ENCODE peak calls at places on chromosomes 12 and 14, in nine cellular contexts. One of them, this sample, is unnamed.

GRCh38 chr12:132423251-132424117 is 66.5 kb upstream of the FBRSL1 start:
- DNase-seq in NCI-H345: no peak
- DNase-seq in NCI-H460: peak
- DNase-seq in HS-27A: no peak
- DNase-seq in ELR: no peak
- DNase-seq in naive thymus-derived CD8-positive, alpha-beta T cell: no peak
- DNase-seq in tibial nerve: no peak
- DNase-seq in EH: no peak
- DNase-seq in nephron progenitor cell: peak
- DNase-seq in this sample: peak

GRCh38 chr12:19643635-19644034 is 204.3 kb downstream of the AEBP2 start:
- DNase-seq in NCI-H345: peak
- DNase-seq in NCI-H460: peak
- DNase-seq in HS-27A: peak
- DNase-seq in ELR: peak
- DNase-seq in naive thymus-derived CD8-positive, alpha-beta T cell: no peak
- DNase-seq in tibial nerve: no peak
- DNase-seq in EH: peak
- DNase-seq in nephron progenitor cell: no peak
- DNase-seq in this sample: peak

GRCh38 chr14:104979758-104980591 is 1.8 kb upstream of the AHNAK2 start:
- DNase-seq in NCI-H345: no peak
- DNase-seq in NCI-H460: no peak
- DNase-seq in HS-27A: no peak
- DNase-seq in ELR: peak
- DNase-seq in naive thymus-derived CD8-positive, alpha-beta T cell: no peak
- DNase-seq in tibial nerve: no peak
- DNase-seq in EH: peak
- DNase-seq in nephron progenitor cell: no peak
- DNase-seq in this sample: no peak

GRCh38 chr12:124898200-124898950 is 16.1 kb downstream of the UBC start:
- DNase-seq in NCI-H345: peak
- DNase-seq in NCI-H460: peak
- DNase-seq in HS-27A: no peak
- DNase-seq in ELR: peak
- DNase-seq in naive thymus-derived CD8-positive, alpha-beta T cell: peak
- DNase-seq in tibial nerve: no peak
- DNase-seq in EH: peak
- DNase-seq in nephron progenitor cell: no peak
- DNase-seq in this sample: no peak

GRCh38 chr12:105204916-105205315 is 31.1 kb downstream of the APPL2 start:
- DNase-seq in NCI-H345: no peak
- DNase-seq in NCI-H460: no peak
- DNase-seq in HS-27A: no peak
- DNase-seq in ELR: peak
- DNase-seq in naive thymus-derived CD8-positive, alpha-beta T cell: no peak
- DNase-seq in tibial nerve: no peak
- DNase-seq in EH: peak
- DNase-seq in nephron progenitor cell: no peak
- DNase-seq in this sample: no peak

GRCh38 chr14:102277874-102278630 is 26.9 kb downstream of the MOK start:
- DNase-seq in NCI-H345: no peak
- DNase-seq in NCI-H460: no peak
- DNase-seq in HS-27A: no peak
- DNase-seq in ELR: no peak
- DNase-seq in naive thymus-derived CD8-positive, alpha-beta T cell: no peak
- DNase-seq in tibial nerve: no peak
- DNase-seq in EH: peak
- DNase-seq in nephron progenitor cell: no peak
- DNase-seq in this sample: no peak

GRCh38 chr14:102683399-102684275 is 91.2 kb downstream of the RCOR1 start:
- DNase-seq in NCI-H345: no peak
- DNase-seq in NCI-H460: no peak
- DNase-seq in HS-27A: no peak
- DNase-seq in ELR: no peak
- DNase-seq in naive thymus-derived CD8-positive, alpha-beta T cell: no peak
- DNase-seq in tibial nerve: no peak
- DNase-seq in EH: no peak
- DNase-seq in nephron progenitor cell: peak
- DNase-seq in this sample: peak

GRCh38 chr14:104555621-104556255 is 23.8 kb upstream of the C14orf180 start:
- DNase-seq in NCI-H345: no peak
- DNase-seq in NCI-H460: no peak
- DNase-seq in HS-27A: no peak
- DNase-seq in ELR: no peak
- DNase-seq in naive thymus-derived CD8-positive, alpha-beta T cell: peak
- DNase-seq in tibial nerve: no peak
- DNase-seq in EH: no peak
- DNase-seq in nephron progenitor cell: no peak
- DNase-seq in this sample: peak

GRCh38 chr14:92600318-92601053 is 86.9 kb downstream of the RIN3 start:
- DNase-seq in NCI-H345: no peak
- DNase-seq in NCI-H460: no peak
- DNase-seq in HS-27A: no peak
- DNase-seq in ELR: peak
- DNase-seq in naive thymus-derived CD8-positive, alpha-beta T cell: no peak
- DNase-seq in tibial nerve: no peak
- DNase-seq in EH: peak
- DNase-seq in nephron progenitor cell: no peak
- DNase-seq in this sample: no peak

GRCh38 chr12:106417926-106418910 is 60.7 kb downstream of the POLR3B start:
- DNase-seq in NCI-H345: no peak
- DNase-seq in NCI-H460: peak
- DNase-seq in HS-27A: peak
- DNase-seq in ELR: peak
- DNase-seq in naive thymus-derived CD8-positive, alpha-beta T cell: no peak
- DNase-seq in tibial nerve: no peak
- DNase-seq in EH: peak
- DNase-seq in nephron progenitor cell: no peak
- DNase-seq in this sample: no peak

GRCh38 chr12:88035907-88036289 is 6.7 kb upstream of the C12orf50 start:
- DNase-seq in NCI-H345: no peak
- DNase-seq in NCI-H460: peak
- DNase-seq in HS-27A: no peak
- DNase-seq in ELR: no peak
- DNase-seq in naive thymus-derived CD8-positive, alpha-beta T cell: no peak
- DNase-seq in tibial nerve: no peak
- DNase-seq in EH: no peak
- DNase-seq in nephron progenitor cell: no peak
- DNase-seq in this sample: no peak

GRCh38 chr14:36747411-36748184 is 85.9 kb downstream of the PAX9 start:
- DNase-seq in NCI-H345: no peak
- DNase-seq in NCI-H460: peak
- DNase-seq in HS-27A: peak
- DNase-seq in ELR: peak
- DNase-seq in naive thymus-derived CD8-positive, alpha-beta T cell: no peak
- DNase-seq in tibial nerve: no peak
- DNase-seq in EH: peak
- DNase-seq in nephron progenitor cell: no peak
- DNase-seq in this sample: no peak

GRCh38 chr14:78359581-78359980 is 189.4 kb downstream of the NRXN3 start:
- DNase-seq in NCI-H345: no peak
- DNase-seq in NCI-H460: no peak
- DNase-seq in HS-27A: no peak
- DNase-seq in ELR: no peak
- DNase-seq in naive thymus-derived CD8-positive, alpha-beta T cell: no peak
- DNase-seq in tibial nerve: no peak
- DNase-seq in EH: no peak
- DNase-seq in nephron progenitor cell: no peak
- DNase-seq in this sample: no peak

GRCh38 chr14:93106541-93107156 is 9.1 kb downstream of the ITPK1 start:
- DNase-seq in NCI-H345: no peak
- DNase-seq in NCI-H460: no peak
- DNase-seq in HS-27A: no peak
- DNase-seq in ELR: no peak
- DNase-seq in naive thymus-derived CD8-positive, alpha-beta T cell: no peak
- DNase-seq in tibial nerve: no peak
- DNase-seq in EH: no peak
- DNase-seq in nephron progenitor cell: no peak
- DNase-seq in this sample: no peak

GRCh38 chr12:5096241-5096880 is 52.7 kb downstream of the KCNA5 start:
- DNase-seq in NCI-H345: no peak
- DNase-seq in NCI-H460: no peak
- DNase-seq in HS-27A: peak
- DNase-seq in ELR: peak
- DNase-seq in naive thymus-derived CD8-positive, alpha-beta T cell: no peak
- DNase-seq in tibial nerve: no peak
- DNase-seq in EH: peak
- DNase-seq in nephron progenitor cell: no peak
- DNase-seq in this sample: no peak

GRCh38 chr12:32454866-32455265 is 55.5 kb downstream of the FGD4 start:
- DNase-seq in NCI-H345: no peak
- DNase-seq in NCI-H460: no peak
- DNase-seq in HS-27A: no peak
- DNase-seq in ELR: no peak
- DNase-seq in naive thymus-derived CD8-positive, alpha-beta T cell: no peak
- DNase-seq in tibial nerve: no peak
- DNase-seq in EH: no peak
- DNase-seq in nephron progenitor cell: no peak
- DNase-seq in this sample: peak

GRCh38 chr12:10304161-10304574 is 3.5 kb upstream of the KLRD1 start:
- DNase-seq in NCI-H345: no peak
- DNase-seq in NCI-H460: no peak
- DNase-seq in HS-27A: no peak
- DNase-seq in ELR: peak
- DNase-seq in naive thymus-derived CD8-positive, alpha-beta T cell: no peak
- DNase-seq in tibial nerve: no peak
- DNase-seq in EH: peak
- DNase-seq in nephron progenitor cell: no peak
- DNase-seq in this sample: no peak

GRCh38 chr14:28254768-28255167 is 511.8 kb upstream of the FOXG1 start:
- DNase-seq in NCI-H345: no peak
- DNase-seq in NCI-H460: no peak
- DNase-seq in HS-27A: no peak
- DNase-seq in ELR: no peak
- DNase-seq in naive thymus-derived CD8-positive, alpha-beta T cell: no peak
- DNase-seq in tibial nerve: no peak
- DNase-seq in EH: no peak
- DNase-seq in nephron progenitor cell: no peak
- DNase-seq in this sample: no peak

GRCh38 chr12:46494424-46494823 is 121.9 kb upstream of the SLC38A2 start:
- DNase-seq in NCI-H345: no peak
- DNase-seq in NCI-H460: peak
- DNase-seq in HS-27A: peak
- DNase-seq in ELR: peak
- DNase-seq in naive thymus-derived CD8-positive, alpha-beta T cell: no peak
- DNase-seq in tibial nerve: no peak
- DNase-seq in EH: peak
- DNase-seq in nephron progenitor cell: no peak
- DNase-seq in this sample: no peak

GRCh38 chr14:52551696-52552062 is 626 bp downstream of the TXNDC16 start:
- DNase-seq in NCI-H345: peak
- DNase-seq in NCI-H460: no peak
- DNase-seq in HS-27A: peak
- DNase-seq in ELR: peak
- DNase-seq in naive thymus-derived CD8-positive, alpha-beta T cell: no peak
- DNase-seq in tibial nerve: no peak
- DNase-seq in EH: peak
- DNase-seq in nephron progenitor cell: no peak
- DNase-seq in this sample: no peak

GRCh38 chr12:86774841-86775386 is 518.7 kb upstream of the MGAT4C start:
- DNase-seq in NCI-H345: no peak
- DNase-seq in NCI-H460: peak
- DNase-seq in HS-27A: no peak
- DNase-seq in ELR: peak
- DNase-seq in naive thymus-derived CD8-positive, alpha-beta T cell: no peak
- DNase-seq in tibial nerve: no peak
- DNase-seq in EH: no peak
- DNase-seq in nephron progenitor cell: no peak
- DNase-seq in this sample: no peak